ENCODE peak calls at places on chromosomes 1 and 21, in six cellular contexts. One of them, this sample, is unnamed.

GRCh38 chr1:118300808-118301207 is 115.8 kb upstream of the SPAG17 start:
- DNase-seq in NCI-H1092 treated with DMSO at 0.1 percent for 48 hours: no peak
- DNase-seq in GM18507: no peak
- DNase-seq in naive thymus-derived CD4-positive, alpha-beta T cell: no peak
- DNase-seq in stimulated activated CD8-positive, alpha-beta memory T cell treated with anti-CD3 and anti-CD28 coated beads, Interleukin-12 subunit alpha, Interleukin-12 subunit beta, amount 100 ng/mL, for 1 hour: no peak
- DNase-seq in activated T-cell treated with anti-CD3 and anti-CD28 coated beads, Interleukin-2, amount 50 U/mL, for 1 hour: no peak
- DNase-seq in this sample: no peak

GRCh38 chr1:247337961-247338360 is 6.3 kb upstream of the ZNF496 start:
- DNase-seq in NCI-H1092 treated with DMSO at 0.1 percent for 48 hours: no peak
- DNase-seq in GM18507: no peak
- DNase-seq in naive thymus-derived CD4-positive, alpha-beta T cell: no peak
- DNase-seq in stimulated activated CD8-positive, alpha-beta memory T cell treated with anti-CD3 and anti-CD28 coated beads, Interleukin-12 subunit alpha, Interleukin-12 subunit beta, amount 100 ng/mL, for 1 hour: no peak
- DNase-seq in activated T-cell treated with anti-CD3 and anti-CD28 coated beads, Interleukin-2, amount 50 U/mL, for 1 hour: no peak
- DNase-seq in this sample: no peak

GRCh38 chr1:17135530-17135929 is 16.3 kb upstream of the PADI2 start:
- DNase-seq in NCI-H1092 treated with DMSO at 0.1 percent for 48 hours: no peak
- DNase-seq in GM18507: no peak
- DNase-seq in naive thymus-derived CD4-positive, alpha-beta T cell: no peak
- DNase-seq in stimulated activated CD8-positive, alpha-beta memory T cell treated with anti-CD3 and anti-CD28 coated beads, Interleukin-12 subunit alpha, Interleukin-12 subunit beta, amount 100 ng/mL, for 1 hour: no peak
- DNase-seq in activated T-cell treated with anti-CD3 and anti-CD28 coated beads, Interleukin-2, amount 50 U/mL, for 1 hour: no peak
- DNase-seq in this sample: no peak

GRCh38 chr1:161949543-161949942 is 74.1 kb downstream of the OLFML2B start:
- DNase-seq in NCI-H1092 treated with DMSO at 0.1 percent for 48 hours: no peak
- DNase-seq in GM18507: no peak
- DNase-seq in naive thymus-derived CD4-positive, alpha-beta T cell: no peak
- DNase-seq in stimulated activated CD8-positive, alpha-beta memory T cell treated with anti-CD3 and anti-CD28 coated beads, Interleukin-12 subunit alpha, Interleukin-12 subunit beta, amount 100 ng/mL, for 1 hour: no peak
- DNase-seq in activated T-cell treated with anti-CD3 and anti-CD28 coated beads, Interleukin-2, amount 50 U/mL, for 1 hour: no peak
- DNase-seq in this sample: no peak

GRCh38 chr21:44315691-44316208 is 15.9 kb downstream of the PFKL start:
- DNase-seq in NCI-H1092 treated with DMSO at 0.1 percent for 48 hours: no peak
- DNase-seq in GM18507: no peak
- DNase-seq in naive thymus-derived CD4-positive, alpha-beta T cell: no peak
- DNase-seq in stimulated activated CD8-positive, alpha-beta memory T cell treated with anti-CD3 and anti-CD28 coated beads, Interleukin-12 subunit alpha, Interleukin-12 subunit beta, amount 100 ng/mL, for 1 hour: no peak
- DNase-seq in activated T-cell treated with anti-CD3 and anti-CD28 coated beads, Interleukin-2, amount 50 U/mL, for 1 hour: no peak
- DNase-seq in this sample: no peak

GRCh38 chr1:29281531-29281930 is 45.2 kb downstream of the PTPRU start:
- DNase-seq in NCI-H1092 treated with DMSO at 0.1 percent for 48 hours: no peak
- DNase-seq in GM18507: no peak
- DNase-seq in naive thymus-derived CD4-positive, alpha-beta T cell: no peak
- DNase-seq in stimulated activated CD8-positive, alpha-beta memory T cell treated with anti-CD3 and anti-CD28 coated beads, Interleukin-12 subunit alpha, Interleukin-12 subunit beta, amount 100 ng/mL, for 1 hour: no peak
- DNase-seq in activated T-cell treated with anti-CD3 and anti-CD28 coated beads, Interleukin-2, amount 50 U/mL, for 1 hour: no peak
- DNase-seq in this sample: no peak

GRCh38 chr1:226482196-226482595 is 66.4 kb upstream of the STUM start:
- DNase-seq in NCI-H1092 treated with DMSO at 0.1 percent for 48 hours: no peak
- DNase-seq in GM18507: no peak
- DNase-seq in naive thymus-derived CD4-positive, alpha-beta T cell: no peak
- DNase-seq in stimulated activated CD8-positive, alpha-beta memory T cell treated with anti-CD3 and anti-CD28 coated beads, Interleukin-12 subunit alpha, Interleukin-12 subunit beta, amount 100 ng/mL, for 1 hour: no peak
- DNase-seq in activated T-cell treated with anti-CD3 and anti-CD28 coated beads, Interleukin-2, amount 50 U/mL, for 1 hour: no peak
- DNase-seq in this sample: no peak

GRCh38 chr1:156154317-156154749 is 948 bp downstream of the SEMA4A start:
- DNase-seq in NCI-H1092 treated with DMSO at 0.1 percent for 48 hours: no peak
- DNase-seq in GM18507: peak; percentile 79
- DNase-seq in naive thymus-derived CD4-positive, alpha-beta T cell: no peak
- DNase-seq in stimulated activated CD8-positive, alpha-beta memory T cell treated with anti-CD3 and anti-CD28 coated beads, Interleukin-12 subunit alpha, Interleukin-12 subunit beta, amount 100 ng/mL, for 1 hour: no peak
- DNase-seq in activated T-cell treated with anti-CD3 and anti-CD28 coated beads, Interleukin-2, amount 50 U/mL, for 1 hour: no peak
- DNase-seq in this sample: no peak

GRCh38 chr1:65458730-65459396 is 38.4 kb downstream of the LEPR start:
- DNase-seq in NCI-H1092 treated with DMSO at 0.1 percent for 48 hours: no peak
- DNase-seq in GM18507: no peak
- DNase-seq in naive thymus-derived CD4-positive, alpha-beta T cell: no peak
- DNase-seq in stimulated activated CD8-positive, alpha-beta memory T cell treated with anti-CD3 and anti-CD28 coated beads, Interleukin-12 subunit alpha, Interleukin-12 subunit beta, amount 100 ng/mL, for 1 hour: no peak
- DNase-seq in activated T-cell treated with anti-CD3 and anti-CD28 coated beads, Interleukin-2, amount 50 U/mL, for 1 hour: no peak
- DNase-seq in this sample: no peak

GRCh38 chr21:42724226-42724920 is 71.0 kb downstream of the PDE9A start:
- DNase-seq in NCI-H1092 treated with DMSO at 0.1 percent for 48 hours: no peak
- DNase-seq in GM18507: no peak
- DNase-seq in naive thymus-derived CD4-positive, alpha-beta T cell: no peak
- DNase-seq in stimulated activated CD8-positive, alpha-beta memory T cell treated with anti-CD3 and anti-CD28 coated beads, Interleukin-12 subunit alpha, Interleukin-12 subunit beta, amount 100 ng/mL, for 1 hour: no peak
- DNase-seq in activated T-cell treated with anti-CD3 and anti-CD28 coated beads, Interleukin-2, amount 50 U/mL, for 1 hour: no peak
- DNase-seq in this sample: no peak